ENCODE peak calls at places on chromosomes 3 and 15, in five cellular contexts. One of them, this sample, is unnamed.
A peak's percentile ranks its signal among the peaks of the same experiment; 100 is the strongest.

GRCh38 chr15:68492855-68493254 is 60.9 kb upstream of the ITGA11 start:
- DNase-seq in tibial artery: peak; percentile 63
- DNase-seq in AG10803: peak; percentile 68
- DNase-seq in fibroblast of lung: no peak
- DNase-seq in PC-3: no peak
- DNase-seq in this sample: no peak

GRCh38 chr3:49276475-49277356 is at the start of gene C3orf62:
- DNase-seq in tibial artery: peak; percentile 96
- DNase-seq in AG10803: peak; percentile 85
- DNase-seq in fibroblast of lung: peak; percentile 82
- DNase-seq in PC-3: peak; percentile 13
- DNase-seq in this sample: peak; percentile 45

GRCh38 chr3:64501298-64501906 is 186.4 kb downstream of the ADAMTS9 start:
- DNase-seq in tibial artery: no peak
- DNase-seq in AG10803: no peak
- DNase-seq in fibroblast of lung: peak; percentile 74
- DNase-seq in PC-3: no peak
- DNase-seq in this sample: no peak

GRCh38 chr3:141945726-141946125 is 69.3 kb downstream of the ATP1B3 start:
- DNase-seq in tibial artery: no peak
- DNase-seq in AG10803: no peak
- DNase-seq in fibroblast of lung: no peak
- DNase-seq in PC-3: no peak
- DNase-seq in this sample: no peak

GRCh38 chr3:47473391-47473790 is 2.4 kb downstream of the SCAP start:
- DNase-seq in tibial artery: no peak
- DNase-seq in AG10803: no peak
- DNase-seq in fibroblast of lung: no peak
- DNase-seq in PC-3: peak; percentile 49
- DNase-seq in this sample: no peak

GRCh38 chr3:141952611-141953010 is 76.2 kb downstream of the ATP1B3 start:
- DNase-seq in tibial artery: no peak
- DNase-seq in AG10803: no peak
- DNase-seq in fibroblast of lung: no peak
- DNase-seq in PC-3: no peak
- DNase-seq in this sample: no peak

GRCh38 chr15:47514251-47514652 is 203.1 kb upstream of the SEMA6D start:
- DNase-seq in tibial artery: no peak
- DNase-seq in AG10803: peak; percentile 43
- DNase-seq in fibroblast of lung: peak; percentile 72
- DNase-seq in PC-3: peak; percentile 79
- DNase-seq in this sample: peak; percentile 29

GRCh38 chr15:75809986-75810750 is 33.1 kb upstream of the UBE2Q2 start:
- DNase-seq in tibial artery: no peak
- DNase-seq in AG10803: peak; percentile 17
- DNase-seq in fibroblast of lung: peak; percentile 33
- DNase-seq in PC-3: peak; percentile 57
- DNase-seq in this sample: no peak

GRCh38 chr3:188979669-188980311 is 192.0 kb upstream of the TPRG1 start:
- DNase-seq in tibial artery: no peak
- DNase-seq in AG10803: no peak
- DNase-seq in fibroblast of lung: peak; percentile 16
- DNase-seq in PC-3: no peak
- DNase-seq in this sample: no peak

GRCh38 chr3:136197159-136197715 is 1.1 kb upstream of the MSL2 start:
- DNase-seq in tibial artery: no peak
- DNase-seq in AG10803: no peak
- DNase-seq in fibroblast of lung: no peak
- DNase-seq in PC-3: no peak
- DNase-seq in this sample: no peak

GRCh38 chr15:80736571-80736970 is 41.5 kb downstream of the ABHD17C start:
- DNase-seq in tibial artery: no peak
- DNase-seq in AG10803: no peak
- DNase-seq in fibroblast of lung: peak; percentile 8
- DNase-seq in PC-3: no peak
- DNase-seq in this sample: no peak

GRCh38 chr3:143830063-143830462 is 18.2 kb downstream of the SLC9A9 start:
- DNase-seq in tibial artery: no peak
- DNase-seq in AG10803: no peak
- DNase-seq in fibroblast of lung: no peak
- DNase-seq in PC-3: peak; percentile 22
- DNase-seq in this sample: no peak

GRCh38 chr15:25810631-25811077 is 52.5 kb downstream of the ATP10A start:
- DNase-seq in tibial artery: no peak
- DNase-seq in AG10803: no peak
- DNase-seq in fibroblast of lung: no peak
- DNase-seq in PC-3: no peak
- DNase-seq in this sample: no peak

GRCh38 chr3:43978708-43979107 is 263.0 kb upstream of the TOPAZ1 start:
- DNase-seq in tibial artery: no peak
- DNase-seq in AG10803: no peak
- DNase-seq in fibroblast of lung: no peak
- DNase-seq in PC-3: no peak
- DNase-seq in this sample: no peak

GRCh38 chr3:4067893-4068292 is 235.3 kb upstream of the SETMAR start:
- DNase-seq in tibial artery: no peak
- DNase-seq in AG10803: no peak
- DNase-seq in fibroblast of lung: no peak
- DNase-seq in PC-3: no peak
- DNase-seq in this sample: no peak

GRCh38 chr15:35123743-35124142 is 38.6 kb upstream of the NANOGP8 start:
- DNase-seq in tibial artery: no peak
- DNase-seq in AG10803: no peak
- DNase-seq in fibroblast of lung: peak; percentile 12
- DNase-seq in PC-3: no peak
- DNase-seq in this sample: no peak

GRCh38 chr3:102084712-102085111 is 235.4 kb downstream of the NFKBIZ start:
- DNase-seq in tibial artery: no peak
- DNase-seq in AG10803: no peak
- DNase-seq in fibroblast of lung: no peak
- DNase-seq in PC-3: no peak
- DNase-seq in this sample: no peak

GRCh38 chr3:17412950-17413530 is 329.4 kb downstream of the TBC1D5 start:
- DNase-seq in tibial artery: no peak
- DNase-seq in AG10803: peak; percentile 61
- DNase-seq in fibroblast of lung: peak; percentile 69
- DNase-seq in PC-3: peak; percentile 82
- DNase-seq in this sample: peak; percentile 62

GRCh38 chr3:35592589-35593295 is 46.6 kb upstream of the ARPP21 start:
- DNase-seq in tibial artery: no peak
- DNase-seq in AG10803: no peak
- DNase-seq in fibroblast of lung: no peak
- DNase-seq in PC-3: no peak
- DNase-seq in this sample: no peak

GRCh38 chr15:34799149-34799824 is 3.9 kb upstream of the ACTC1 start:
- DNase-seq in tibial artery: peak; percentile 93
- DNase-seq in AG10803: no peak
- DNase-seq in fibroblast of lung: peak; percentile 29
- DNase-seq in PC-3: no peak
- DNase-seq in this sample: no peak

GRCh38 chr3:60048447-60048848 is 998.6 kb upstream of the CFAP20DC start:
- DNase-seq in tibial artery: no peak
- DNase-seq in AG10803: no peak
- DNase-seq in fibroblast of lung: no peak
- DNase-seq in PC-3: no peak
- DNase-seq in this sample: no peak

GRCh38 chr3:17995769-17996168 is 253.3 kb upstream of the TBC1D5 start:
- DNase-seq in tibial artery: no peak
- DNase-seq in AG10803: no peak
- DNase-seq in fibroblast of lung: no peak
- DNase-seq in PC-3: no peak
- DNase-seq in this sample: no peak

GRCh38 chr3:16101295-16102186 is 72.9 kb upstream of the GALNT15 start:
- DNase-seq in tibial artery: no peak
- DNase-seq in AG10803: no peak
- DNase-seq in fibroblast of lung: no peak
- DNase-seq in PC-3: peak; percentile 98
- DNase-seq in this sample: no peak

GRCh38 chr3:54743755-54744154 is 184.1 kb downstream of the LRTM1 start:
- DNase-seq in tibial artery: no peak
- DNase-seq in AG10803: no peak
- DNase-seq in fibroblast of lung: no peak
- DNase-seq in PC-3: no peak
- DNase-seq in this sample: no peak

GRCh38 chr15:65509321-65509720 is 8.2 kb downstream of the DPP8 start:
- DNase-seq in tibial artery: no peak
- DNase-seq in AG10803: no peak
- DNase-seq in fibroblast of lung: no peak
- DNase-seq in PC-3: no peak
- DNase-seq in this sample: no peak

GRCh38 chr15:78368671-78369070 is 28.5 kb downstream of the CRABP1 start:
- DNase-seq in tibial artery: no peak
- DNase-seq in AG10803: no peak
- DNase-seq in fibroblast of lung: no peak
- DNase-seq in PC-3: no peak
- DNase-seq in this sample: no peak

GRCh38 chr3:36060950-36061349 is 319.4 kb upstream of the STAC start:
- DNase-seq in tibial artery: no peak
- DNase-seq in AG10803: no peak
- DNase-seq in fibroblast of lung: no peak
- DNase-seq in PC-3: peak; percentile 88
- DNase-seq in this sample: no peak

GRCh38 chr3:67109651-67110204 is 111.6 kb downstream of the KBTBD8 start:
- DNase-seq in tibial artery: no peak
- DNase-seq in AG10803: peak; percentile 74
- DNase-seq in fibroblast of lung: peak; percentile 85
- DNase-seq in PC-3: peak; percentile 61
- DNase-seq in this sample: peak; percentile 55

GRCh38 chr3:16374047-16375019 is 109.3 kb downstream of the OXNAD1 start:
- DNase-seq in tibial artery: no peak
- DNase-seq in AG10803: no peak
- DNase-seq in fibroblast of lung: no peak
- DNase-seq in PC-3: no peak
- DNase-seq in this sample: no peak

GRCh38 chr3:124491098-124491497 is 239.2 kb upstream of the UMPS start:
- DNase-seq in tibial artery: no peak
- DNase-seq in AG10803: no peak
- DNase-seq in fibroblast of lung: no peak
- DNase-seq in PC-3: no peak
- DNase-seq in this sample: no peak

GRCh38 chr3:124496066-124496465 is 234.2 kb upstream of the UMPS start:
- DNase-seq in tibial artery: no peak
- DNase-seq in AG10803: no peak
- DNase-seq in fibroblast of lung: no peak
- DNase-seq in PC-3: no peak
- DNase-seq in this sample: no peak

GRCh38 chr3:124489506-124489905 is 240.7 kb upstream of the UMPS start:
- DNase-seq in tibial artery: no peak
- DNase-seq in AG10803: no peak
- DNase-seq in fibroblast of lung: no peak
- DNase-seq in PC-3: no peak
- DNase-seq in this sample: no peak

GRCh38 chr3:124491875-124492274 is 238.4 kb upstream of the UMPS start:
- DNase-seq in tibial artery: no peak
- DNase-seq in AG10803: no peak
- DNase-seq in fibroblast of lung: no peak
- DNase-seq in PC-3: no peak
- DNase-seq in this sample: no peak

DNA sequence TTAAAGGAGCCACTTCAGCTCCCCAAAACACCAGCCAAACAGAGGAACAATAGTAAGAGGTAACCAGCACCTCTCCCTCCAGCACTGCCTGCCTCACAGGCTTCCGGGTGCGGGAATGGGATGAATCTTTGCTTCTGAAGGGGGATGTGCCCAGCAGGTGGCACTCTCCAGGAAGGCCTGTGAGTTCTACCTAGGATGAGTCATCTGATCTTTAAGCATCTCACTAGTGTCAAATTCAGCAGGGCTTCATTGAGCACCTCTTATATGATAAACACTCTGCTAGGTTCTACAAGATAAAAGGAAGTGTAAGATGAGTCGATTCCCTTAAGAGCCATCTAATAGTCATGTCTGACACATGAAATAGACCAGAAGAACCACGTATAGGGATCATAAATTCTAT is 237.4 kb upstream of the UMPS start:
- DNase-seq in tibial artery: no peak
- DNase-seq in AG10803: peak; percentile 33
- DNase-seq in fibroblast of lung: peak; percentile 14
- DNase-seq in PC-3: peak; percentile 94
- DNase-seq in this sample: no peak
- TF ChIP-seq CTCF in tibial artery: peak; percentile 40
- TF ChIP-seq CTCF in AG10803: peak; percentile 34
- TF ChIP-seq CTCF in fibroblast of lung: no peak
- TF ChIP-seq CTCF in PC-3: peak; percentile 95
- TF ChIP-seq CTCF in this sample: peak; percentile 38

GRCh38 chr3:185713015-185713414 is 111.8 kb downstream of the IGF2BP2 start:
- DNase-seq in tibial artery: no peak
- DNase-seq in AG10803: no peak
- DNase-seq in fibroblast of lung: no peak
- DNase-seq in PC-3: no peak
- DNase-seq in this sample: no peak
- H3K4me3 ChIP-seq in tibial artery: no peak overlapping the region
- H3K4me3 ChIP-seq in AG10803: no peak overlapping the region
- H3K4me3 ChIP-seq in fibroblast of lung: no peak overlapping the region
- H3K4me3 ChIP-seq in PC-3: no peak overlapping the region
- H3K4me3 ChIP-seq in this sample: no peak overlapping the region

DNA sequence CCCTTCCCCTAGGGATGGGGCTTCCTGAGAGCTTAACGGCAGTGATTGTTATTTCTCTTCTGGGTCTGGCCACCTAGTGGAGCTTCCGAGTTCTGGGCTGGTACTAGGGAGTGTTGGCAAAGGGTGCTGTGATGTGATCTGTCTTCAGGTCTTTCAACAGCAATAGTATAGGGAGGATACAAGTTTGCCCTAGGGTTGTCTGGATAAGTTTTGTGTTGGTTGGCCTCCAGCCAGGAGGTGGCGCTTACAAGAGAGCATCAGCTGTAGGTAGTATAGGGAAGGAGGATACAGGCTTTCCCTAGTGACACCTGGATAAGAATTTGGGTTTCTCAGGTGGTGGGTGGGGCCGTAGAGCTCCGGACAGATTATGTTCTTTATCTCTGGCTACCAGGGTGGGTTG is 19.2 kb upstream of the CPOX start:
- DNase-seq in tibial artery: no peak
- DNase-seq in AG10803: no peak
- DNase-seq in fibroblast of lung: no peak
- DNase-seq in PC-3: peak; percentile 44
- DNase-seq in this sample: no peak
- TF ChIP-seq CTCF in tibial artery: no peak
- TF ChIP-seq CTCF in AG10803: no peak
- TF ChIP-seq CTCF in fibroblast of lung: no peak
- TF ChIP-seq CTCF in PC-3: peak; percentile 50
- TF ChIP-seq CTCF in this sample: peak; percentile 7

GRCh38 chr15:40942337-40942854 is 10.9 kb upstream of the CHAC1 start:
- DNase-seq in tibial artery: peak; percentile 55
- DNase-seq in AG10803: peak; percentile 23
- DNase-seq in fibroblast of lung: no peak
- DNase-seq in PC-3: no peak
- DNase-seq in this sample: no peak

GRCh38 chr15:40939909-40940801 is 11.0 kb downstream of the DLL4 start:
- DNase-seq in tibial artery: no peak
- DNase-seq in AG10803: no peak
- DNase-seq in fibroblast of lung: no peak
- DNase-seq in PC-3: no peak
- DNase-seq in this sample: no peak

GRCh38 chr15:40941528-40942336 is 11.5 kb upstream of the CHAC1 start:
- DNase-seq in tibial artery: peak; percentile 85
- DNase-seq in AG10803: peak; percentile 77
- DNase-seq in fibroblast of lung: peak; percentile 68
- DNase-seq in PC-3: peak; percentile 84
- DNase-seq in this sample: peak; percentile 13

GRCh38 chr15:40942865-40943264 is 10.4 kb upstream of the CHAC1 start:
- DNase-seq in tibial artery: no peak
- DNase-seq in AG10803: no peak
- DNase-seq in fibroblast of lung: no peak
- DNase-seq in PC-3: no peak
- DNase-seq in this sample: no peak

GRCh38 chr15:40941078-40941527 is 12.0 kb downstream of the DLL4 start:
- DNase-seq in tibial artery: no peak
- DNase-seq in AG10803: no peak
- DNase-seq in fibroblast of lung: no peak
- DNase-seq in PC-3: no peak
- DNase-seq in this sample: no peak
- H3K4me3 ChIP-seq in tibial artery: peak overlapping the region; percentile 60
- H3K4me3 ChIP-seq in AG10803: peak overlapping the region; percentile 48
- H3K4me3 ChIP-seq in fibroblast of lung: peak overlapping the region; percentile 31
- H3K4me3 ChIP-seq in PC-3: peak overlapping the region; percentile 71
- H3K4me3 ChIP-seq in this sample: peak overlapping the region; percentile 44

This sample was measured in astrocyte of the cerebellum.